ENCODE peak calls at places on chromosomes 16 and 17, in eight cellular contexts. P is H1, O is prostate gland, X is ovary, I is heart left ventricle, A is IMR-90, K is stomach, F is tibial nerve. J is an unnamed sample.

GRCh38 chr17:70139449-70139993 is 29.8 kb upstream of the KCNJ2 start:
- DNase-seq in A (no peak), O (peak), P (no peak), K (no peak), I (no peak), F (no peak), X (no peak), J (no peak)

GRCh38 chr16:67883872-67884261 is 818 bp upstream of the NRN1L start:
- DNase-seq in A (peak), F (peak), I (peak), K (peak), O (peak), P (peak), X (peak), J (peak)

GRCh38 chr17:9575381-9576072 is at the start of gene STX8:
- DNase-seq in K (peak), F (peak), I (peak), O (peak), P (peak), A (peak), X (peak), J (peak)

GRCh38 chr16:23207485-23207884 is 24.9 kb downstream of the SCNN1G start:
- DNase-seq in F (no peak), O (no peak), P (no peak), A (no peak), I (no peak), K (no peak), X (no peak), J (no peak)

GRCh38 chr17:3582921-3583320 is 25.3 kb upstream of the TRPV3 start:
- DNase-seq in X (no peak), F (no peak), P (no peak), O (no peak), I (no peak), A (no peak), K (no peak), J (no peak)

GRCh38 chr16:48946687-48947370 is 334.8 kb downstream of the CBLN1 start:
- DNase-seq in A (no peak), P (no peak), I (no peak), O (no peak), K (no peak), F (no peak), X (no peak), J (no peak)

GRCh38 chr17:79985361-79985760 is 50.3 kb downstream of the TBC1D16 start:
- DNase-seq in K (no peak), O (no peak), X (peak), P (no peak), I (no peak), F (no peak), A (no peak), J (no peak)

GRCh38 chr16:85621698-85622433 is 8.7 kb downstream of the GSE1 start:
- DNase-seq in F (no peak), A (no peak), X (no peak), I (no peak), K (peak), O (peak), P (no peak), J (no peak)

GRCh38 chr16:78684040-78684611 is 584.7 kb downstream of the WWOX start:
- DNase-seq in A (peak), K (peak), X (no peak), O (no peak), F (peak), P (no peak), I (peak), J (peak)

GRCh38 chr17:72445055-72445991 is 324.5 kb downstream of the SOX9 start:
- DNase-seq in X (no peak), O (no peak), A (no peak), F (no peak), K (peak), I (no peak), P (no peak), J (no peak)

GRCh38 chr16:57513371-57514102 is 22.8 kb downstream of the CCDC102A start:
- DNase-seq in X (no peak), A (no peak), P (no peak), K (no peak), O (no peak), I (no peak), F (no peak), J (no peak)

GRCh38 chr17:78316867-78317816 is 42.7 kb downstream of the SOCS3 start:
- DNase-seq in F (no peak), P (peak), I (no peak), O (peak), A (peak), K (peak), X (no peak), J (no peak)

GRCh38 chr16:11629071-11630030 is 38.9 kb upstream of the SNN start:
- DNase-seq in I (no peak), P (no peak), O (no peak), A (peak), K (no peak), X (no peak), F (no peak), J (no peak)

GRCh38 chr16:86221085-86221484 is 289.2 kb upstream of the FOXF1 start:
- DNase-seq in O (no peak), I (no peak), K (peak), P (no peak), X (no peak), A (peak), F (no peak), J (no peak)

GRCh38 chr16:81547919-81548216 is 103.3 kb downstream of the CMIP start:
- DNase-seq in X (no peak), F (no peak), O (no peak), P (no peak), K (no peak), I (no peak), A (no peak), J (no peak)

GRCh38 chr17:9444687-9445086 is 130.9 kb downstream of the STX8 start:
- DNase-seq in I (no peak), P (no peak), O (no peak), F (no peak), A (peak), K (no peak), X (no peak), J (no peak)

GRCh38 chr17:79669861-79670260 is 59.0 kb upstream of the RBFOX3 start:
- DNase-seq in A (no peak), O (no peak), F (no peak), I (no peak), P (no peak), X (no peak), K (no peak), J (no peak)

GRCh38 chr16:81678326-81679095 is 100.6 kb upstream of the PLCG2 start:
- DNase-seq in A (no peak), X (peak), P (no peak), K (no peak), F (no peak), I (no peak), O (no peak), J (no peak)

GRCh38 chr16:29820271-29820701 is at the start of gene MVP:
- DNase-seq in K (peak), A (peak), P (peak), I (peak), F (peak), X (peak), O (peak), J (no peak)

GRCh38 chr17:81794509-81794908 is 9.4 kb upstream of the GCGR start:
- DNase-seq in A (no peak), F (no peak), X (no peak), I (no peak), O (no peak), P (no peak), K (peak), J (no peak)

GRCh38 chr16:65414284-65414984 is 292.6 kb upstream of the CDH11 start:
- DNase-seq in F (no peak), K (no peak), O (no peak), P (no peak), X (no peak), A (peak), I (no peak), J (no peak)

GRCh38 chr16:82317411-82318168 is 147.6 kb upstream of the MPHOSPH6 start:
- DNase-seq in K (peak), X (no peak), P (no peak), I (no peak), O (peak), F (no peak), A (no peak), J (no peak)

GRCh38 chr17:550776-551175 is 163.9 kb downstream of the VPS53 start:
- DNase-seq in A (peak), I (no peak), X (no peak), K (no peak), O (no peak), P (no peak), F (no peak), J (peak)

GRCh38 chr16:12661656-12662172 is 142.0 kb downstream of the CPPED1 start:
- DNase-seq in P (peak), O (no peak), K (no peak), A (peak), F (no peak), X (no peak), I (no peak), J (no peak)

GRCh38 chr16:68642436-68643064 is 2.6 kb upstream of the CDH3 start:
- DNase-seq in X (peak), K (no peak), F (no peak), O (no peak), A (no peak), P (peak), I (no peak), J (no peak)

GRCh38 chr17:81870978-81871386 is at the start of gene ARHGDIA:
- DNase-seq in K (no peak), X (no peak), O (no peak), F (no peak), P (no peak), A (no peak), I (no peak), J (no peak)

GRCh38 chr17:2863204-2863603 is 67.0 kb downstream of the RAP1GAP2 start:
- DNase-seq in F (no peak), P (no peak), O (no peak), K (peak), I (no peak), X (no peak), A (no peak), J (no peak)

GRCh38 chr16:8670014-8670560 is 4.3 kb upstream of the ABAT start:
- DNase-seq in A (no peak), O (no peak), I (no peak), X (no peak), P (no peak), K (no peak), F (no peak), J (no peak)

GRCh38 chr16:57387598-57388354 is 15.5 kb downstream of the CX3CL1 start:
- DNase-seq in K (no peak), X (no peak), I (no peak), F (no peak), P (no peak), A (no peak), O (no peak), J (no peak)

GRCh38 chr17:41974031-41974430 is 7.4 kb downstream of the CNP start:
- DNase-seq in X (no peak), F (no peak), P (no peak), I (no peak), O (no peak), K (no peak), A (no peak), J (no peak)

GRCh38 chr17:79950306-79950705 is 85.4 kb downstream of the TBC1D16 start:
- DNase-seq in F (no peak), X (peak), O (no peak), P (peak), A (no peak), K (peak), I (no peak), J (no peak)

GRCh38 chr16:28990375-28991040 is 5.7 kb downstream of the LAT start:
- DNase-seq in A (no peak), I (no peak), O (no peak), P (no peak), F (no peak), X (no peak), K (no peak), J (no peak)

GRCh38 chr17:80850817-80851216 is 140.8 kb upstream of the CHMP6 start:
- DNase-seq in K (no peak), I (peak), A (peak), F (no peak), P (no peak), O (no peak), X (no peak), J (no peak)

GRCh38 chr16:2981177-2981898 is 1.1 kb upstream of the PKMYT1 start:
- DNase-seq in X (no peak), O (no peak), P (no peak), F (no peak), K (no peak), I (no peak), A (no peak), J (no peak)
- TF ChIP-seq POLR2A in X (no peak), O (no peak), P (no peak), F (no peak), K (no peak), I (no peak), A (no peak), J (peak)

DNA sequence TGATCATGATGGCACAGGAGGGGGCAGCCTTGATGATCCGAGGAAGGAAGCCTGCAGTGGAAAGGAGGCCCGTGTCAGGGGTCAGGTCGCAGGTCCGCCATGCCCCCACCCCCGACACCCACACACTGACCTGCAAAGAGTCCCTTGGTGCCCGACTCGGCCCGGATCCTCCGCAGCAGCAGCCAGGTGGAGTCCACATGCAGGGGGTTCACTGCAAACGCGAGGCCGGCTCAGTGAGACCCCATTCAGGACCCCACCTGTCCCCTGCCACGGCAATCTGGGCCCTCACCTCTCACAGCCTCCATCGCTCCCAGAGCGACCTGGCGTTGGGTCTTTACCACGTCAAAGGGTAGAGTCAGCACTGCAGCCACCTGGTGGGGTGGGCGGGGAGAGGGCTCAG is 4.6 kb downstream of the SLC25A39 start:
- DNase-seq in K (no peak), I (no peak), A (no peak), O (no peak), P (no peak), F (no peak), X (no peak), J (no peak)
- TF ChIP-seq POLR2A in K (no peak), I (no peak), A (no peak), O (no peak), P (no peak), F (no peak), X (no peak), J (no peak)

GRCh38 chr17:57988301-57989010 is 402 bp upstream of the VEZF1 start:
- DNase-seq in I (peak), K (peak), A (peak), F (peak), O (peak), P (peak), X (peak), J (peak)
- TF ChIP-seq POLR2A in I (no peak), K (no peak), A (peak), F (no peak), O (no peak), P (peak), X (no peak), J (peak)

DNA sequence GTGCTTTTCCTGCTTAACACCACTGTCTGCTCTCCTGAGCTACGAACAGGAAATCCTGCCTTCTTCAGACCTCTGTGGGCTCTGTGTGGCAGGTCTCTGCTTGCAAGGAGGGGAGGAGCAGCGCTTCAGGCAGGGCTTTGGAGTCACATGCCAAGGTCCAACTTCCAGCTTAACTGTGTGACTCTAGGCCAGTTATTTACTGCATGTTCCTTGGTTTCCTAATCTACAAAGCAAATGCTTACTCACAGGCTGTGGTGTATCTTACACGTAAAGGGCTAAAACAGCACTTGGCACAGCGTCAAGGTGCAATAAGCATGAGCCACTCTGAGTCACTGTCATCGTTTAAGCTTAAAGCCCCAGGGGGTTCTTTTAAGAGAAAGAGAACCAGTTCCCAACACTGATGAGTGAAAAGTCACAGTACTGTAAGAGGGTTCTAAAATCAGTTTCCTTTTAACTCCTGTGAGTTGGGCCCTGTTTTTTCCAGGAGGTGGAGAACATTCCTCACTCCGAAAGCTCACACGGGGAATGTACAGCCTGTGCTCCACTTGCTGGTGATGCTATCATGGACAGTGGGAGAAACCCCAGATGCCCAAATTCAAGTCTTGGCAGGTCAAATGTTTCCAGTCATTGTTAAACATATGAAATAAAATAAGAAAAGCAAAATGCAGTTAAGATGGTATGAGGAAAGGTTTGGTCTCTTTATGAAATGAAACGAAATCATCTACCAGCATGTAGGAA is 54.1 kb upstream of the BCAR1 start:
- DNase-seq in K (peak), P (no peak), I (no peak), F (no peak), O (peak), A (peak), X (peak), J (peak)
- TF ChIP-seq POLR2A in K (no peak), P (no peak), I (no peak), F (no peak), O (no peak), A (peak), X (no peak), J (no peak)

DNA sequence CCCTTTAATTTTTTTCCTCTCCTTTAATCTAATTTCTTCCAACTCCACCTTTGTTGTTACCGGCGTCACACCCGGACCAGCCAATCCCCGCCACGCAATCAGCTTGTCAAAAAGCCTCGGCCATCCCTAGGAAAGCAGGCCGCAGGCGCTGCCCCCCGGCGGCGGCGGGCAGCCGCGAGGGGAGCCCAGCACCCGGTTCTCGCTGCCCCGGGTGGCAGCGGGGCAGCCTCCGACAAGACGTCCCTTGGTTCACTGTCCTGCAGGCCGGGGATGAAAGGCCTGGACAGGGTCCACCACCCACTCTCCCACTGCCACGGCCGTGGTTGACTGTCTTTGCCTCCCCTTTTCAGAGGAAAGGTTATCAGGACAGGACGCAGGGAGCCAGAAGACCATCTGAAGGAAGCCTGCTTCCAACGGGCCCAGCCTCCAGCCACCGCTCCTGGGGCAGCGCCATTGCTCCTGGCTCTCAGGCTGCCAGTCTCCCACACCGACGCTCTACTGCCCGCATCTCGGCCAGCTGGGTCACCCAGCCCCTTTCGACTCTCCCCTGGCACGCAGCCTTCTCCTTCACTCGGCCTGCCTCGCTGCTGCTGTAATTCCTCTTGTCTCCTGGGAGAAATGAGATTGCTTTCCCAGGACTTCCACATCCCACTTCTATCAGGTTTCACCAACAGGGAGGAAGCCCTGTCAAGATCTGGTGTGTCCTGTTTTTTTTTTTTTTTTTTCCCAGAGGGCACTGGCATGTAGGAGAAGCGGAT is 2.8 kb upstream of the UBTF start:
- DNase-seq in I (peak), P (peak), X (peak), A (peak), K (peak), F (peak), O (peak), J (peak)
- TF ChIP-seq POLR2A in I (peak), P (no peak), X (peak), A (peak), K (no peak), F (peak), O (no peak), J (no peak)

GRCh38 chr16:66603537-66604375 is 748 bp upstream of the CMTM3 start:
- DNase-seq in I (no peak), X (peak), K (peak), F (peak), O (peak), P (peak), A (peak), J (peak)
- TF ChIP-seq POLR2A in I (no peak), X (no peak), K (no peak), F (no peak), O (no peak), P (peak), A (no peak), J (no peak)

GRCh38 chr17:4790705-4791088 is 1.9 kb downstream of the GLTPD2 start:
- DNase-seq in P (no peak), I (no peak), A (no peak), X (no peak), F (no peak), O (no peak), K (no peak), J (no peak)

GRCh38 chr17:4788807-4789700 is at the start of gene GLTPD2:
- DNase-seq in K (no peak), P (peak), A (no peak), X (no peak), F (no peak), O (no peak), I (no peak), J (no peak)

GRCh38 chr17:4788159-4788806 is 481 bp upstream of the GLTPD2 start:
- DNase-seq in A (no peak), P (no peak), O (no peak), X (no peak), K (no peak), F (no peak), I (no peak), J (no peak)

GRCh38 chr17:4789701-4789950 is 862 bp downstream of the GLTPD2 start:
- DNase-seq in P (no peak), K (no peak), F (no peak), I (no peak), A (no peak), X (no peak), O (no peak), J (no peak)

GRCh38 chr17:4789951-4790704 is 1.4 kb downstream of the GLTPD2 start:
- DNase-seq in X (peak), I (peak), F (peak), K (peak), P (peak), A (peak), O (peak), J (peak)
- TF ChIP-seq POLR2A in X (peak), I (no peak), F (peak), K (no peak), P (no peak), A (peak), O (peak), J (peak)

GRCh38 chr16:3106205-3106928 is 6.0 kb upstream of the ZNF205 start:
- DNase-seq in I (peak), P (peak), F (peak), X (peak), O (peak), A (peak), K (peak), J (peak)
- TF ChIP-seq POLR2A in I (no peak), P (no peak), F (no peak), X (no peak), O (peak), A (peak), K (no peak), J (peak)

GRCh38 chr17:82882715-82883446 is 43.1 kb upstream of the ZNF750 start:
- DNase-seq in K (peak), O (peak), X (no peak), P (no peak), I (peak), F (no peak), A (no peak), J (no peak)
- TF ChIP-seq POLR2A in K (no peak), O (peak), X (no peak), P (no peak), I (no peak), F (no peak), A (no peak), J (no peak)

J was measured in H54.